ENCODE peak calls at places on chromosomes 16 and 17, in ten cellular contexts. L, M, U, Q, Y, K, H, I, G and S are unnamed samples.

GRCh38 chr16:63461248-63461841 is 1425.1 kb upstream of the CDH8 start:
- DNase-seq in L (no peak), M (peak; percentile 2), U (peak; percentile 81), Q (peak; percentile 12), Y (peak; percentile 46), K (no peak), H (peak; percentile 60), I (peak; percentile 28), G (peak; percentile 58), S (no peak)

GRCh38 chr16:84585886-84586285 is 32.0 kb downstream of the COTL1 start:
- DNase-seq in L (no peak), M (peak; percentile 86), U (no peak), Q (no peak), Y (peak; percentile 16), K (peak; percentile 58), H (no peak), I (no peak), G (no peak), S (no peak)

GRCh38 chr16:77897831-77898540 is 109.6 kb downstream of the VAT1L start:
- DNase-seq in L (no peak), M (no peak), U (no peak), Q (no peak), Y (no peak), K (no peak), H (no peak), I (no peak), G (no peak), S (no peak)

GRCh38 chr17:3792481-3792880 is 8.5 kb downstream of the ITGAE start:
- DNase-seq in L (no peak), M (no peak), U (no peak), Q (no peak), Y (no peak), K (no peak), H (no peak), I (peak; percentile 57), G (no peak), S (no peak)

GRCh38 chr17:64982139-64982802 is 63.0 kb upstream of the LRRC37A3 start:
- DNase-seq in L (no peak), M (no peak), U (no peak), Q (no peak), Y (no peak), K (no peak), H (no peak), I (no peak), G (no peak), S (no peak)

GRCh38 chr17:31105991-31106390 is 11.2 kb downstream of the NF1 start:
- DNase-seq in L (no peak), M (no peak), U (no peak), Q (no peak), Y (no peak), K (no peak), H (no peak), I (no peak), G (no peak), S (no peak)

GRCh38 chr17:77840156-77840555 is 118.3 kb upstream of the TNRC6C start:
- DNase-seq in L (peak; percentile 82), M (no peak), U (peak; percentile 50), Q (no peak), Y (no peak), K (no peak), H (no peak), I (no peak), G (no peak), S (no peak)

GRCh38 chr17:72089453-72089987 is 31.3 kb upstream of the SOX9 start:
- DNase-seq in L (no peak), M (no peak), U (no peak), Q (no peak), Y (no peak), K (no peak), H (no peak), I (no peak), G (no peak), S (no peak)

GRCh38 chr17:60631119-60631518 is 31.1 kb downstream of the PPM1D start:
- DNase-seq in L (peak; percentile 45), M (no peak), U (no peak), Q (no peak), Y (no peak), K (no peak), H (no peak), I (no peak), G (no peak), S (no peak)

GRCh38 chr17:50318551-50319310 is 27.2 kb upstream of the XYLT2 start:
- DNase-seq in L (peak; percentile 53), M (peak; percentile 80), U (no peak), Q (no peak), Y (no peak), K (no peak), H (no peak), I (no peak), G (no peak), S (no peak)

GRCh38 chr16:56983211-56983751 is 6.1 kb upstream of the NLRC5 start:
- DNase-seq in L (peak; percentile 61), M (no peak), U (no peak), Q (no peak), Y (no peak), K (no peak), H (no peak), I (no peak), G (no peak), S (no peak)